ENCODE peak calls at places on chromosomes 16 and 17, in seven cellular contexts. One of them, this sample, is unnamed.

GRCh38 chr16:3959148-3959547 is 78.6 kb upstream of the CREBBP start:
- DNase-seq in right atrium auricular region: no peak
- DNase-seq in NCI-H69: no peak
- DNase-seq in skeletal muscle cell: no peak
- DNase-seq in DMS79: peak
- DNase-seq in NCI-H2081 treated with DMSO at 0.1 percent for 48 hours: no peak
- DNase-seq in stimulated activated CD4-positive, alpha-beta T cell treated with anti-CD3 and anti-CD28 coated beads, Interleukin-1b, Interleukin-23, amount 100 ng/mL, for 4 hours: no peak
- DNase-seq in this sample: no peak

GRCh38 chr17:47742319-47743181 is 9.5 kb downstream of the TBX21 start:
- DNase-seq in stimulated activated CD4-positive, alpha-beta T cell treated with anti-CD3 and anti-CD28 coated beads, Interleukin-1b, Interleukin-23, amount 100 ng/mL, for 4 hours: peak
- DNase-seq in skeletal muscle cell: no peak
- DNase-seq in NCI-H69: peak
- DNase-seq in right atrium auricular region: peak
- DNase-seq in DMS79: no peak
- DNase-seq in NCI-H2081 treated with DMSO at 0.1 percent for 48 hours: no peak
- DNase-seq in this sample: no peak

GRCh38 chr16:1188781-1189189 is 35.9 kb downstream of the CACNA1H start:
- DNase-seq in skeletal muscle cell: no peak
- DNase-seq in DMS79: no peak
- DNase-seq in right atrium auricular region: no peak
- DNase-seq in NCI-H69: no peak
- DNase-seq in NCI-H2081 treated with DMSO at 0.1 percent for 48 hours: no peak
- DNase-seq in stimulated activated CD4-positive, alpha-beta T cell treated with anti-CD3 and anti-CD28 coated beads, Interleukin-1b, Interleukin-23, amount 100 ng/mL, for 4 hours: peak
- DNase-seq in this sample: no peak

GRCh38 chr17:69724236-69724635 is 309.7 kb downstream of the MAP2K6 start:
- DNase-seq in stimulated activated CD4-positive, alpha-beta T cell treated with anti-CD3 and anti-CD28 coated beads, Interleukin-1b, Interleukin-23, amount 100 ng/mL, for 4 hours: no peak
- DNase-seq in skeletal muscle cell: no peak
- DNase-seq in DMS79: no peak
- DNase-seq in right atrium auricular region: no peak
- DNase-seq in NCI-H2081 treated with DMSO at 0.1 percent for 48 hours: no peak
- DNase-seq in NCI-H69: no peak
- DNase-seq in this sample: no peak

GRCh38 chr17:53353919-53354351 is 468.8 kb upstream of the KIF2B start:
- DNase-seq in NCI-H69: peak
- DNase-seq in skeletal muscle cell: no peak
- DNase-seq in NCI-H2081 treated with DMSO at 0.1 percent for 48 hours: peak
- DNase-seq in DMS79: no peak
- DNase-seq in stimulated activated CD4-positive, alpha-beta T cell treated with anti-CD3 and anti-CD28 coated beads, Interleukin-1b, Interleukin-23, amount 100 ng/mL, for 4 hours: no peak
- DNase-seq in right atrium auricular region: no peak
- DNase-seq in this sample: no peak

GRCh38 chr16:3670711-3671110 is 16.2 kb downstream of the DNASE1 start:
- DNase-seq in NCI-H69: no peak
- DNase-seq in NCI-H2081 treated with DMSO at 0.1 percent for 48 hours: no peak
- DNase-seq in skeletal muscle cell: no peak
- DNase-seq in DMS79: no peak
- DNase-seq in stimulated activated CD4-positive, alpha-beta T cell treated with anti-CD3 and anti-CD28 coated beads, Interleukin-1b, Interleukin-23, amount 100 ng/mL, for 4 hours: no peak
- DNase-seq in right atrium auricular region: no peak
- DNase-seq in this sample: no peak

GRCh38 chr16:27221576-27222498 is 18.5 kb downstream of the KDM8 start:
- DNase-seq in NCI-H69: no peak
- DNase-seq in stimulated activated CD4-positive, alpha-beta T cell treated with anti-CD3 and anti-CD28 coated beads, Interleukin-1b, Interleukin-23, amount 100 ng/mL, for 4 hours: no peak
- DNase-seq in skeletal muscle cell: peak
- DNase-seq in right atrium auricular region: no peak
- DNase-seq in DMS79: no peak
- DNase-seq in NCI-H2081 treated with DMSO at 0.1 percent for 48 hours: no peak
- DNase-seq in this sample: no peak

GRCh38 chr17:36124879-36125824 is 21.5 kb downstream of the CCL4 start:
- DNase-seq in NCI-H69: no peak
- DNase-seq in right atrium auricular region: no peak
- DNase-seq in DMS79: no peak
- DNase-seq in skeletal muscle cell: no peak
- DNase-seq in stimulated activated CD4-positive, alpha-beta T cell treated with anti-CD3 and anti-CD28 coated beads, Interleukin-1b, Interleukin-23, amount 100 ng/mL, for 4 hours: no peak
- DNase-seq in NCI-H2081 treated with DMSO at 0.1 percent for 48 hours: no peak
- DNase-seq in this sample: no peak

GRCh38 chr17:12756786-12757185 is 32.5 kb upstream of the ARHGAP44 start:
- DNase-seq in stimulated activated CD4-positive, alpha-beta T cell treated with anti-CD3 and anti-CD28 coated beads, Interleukin-1b, Interleukin-23, amount 100 ng/mL, for 4 hours: no peak
- DNase-seq in right atrium auricular region: no peak
- DNase-seq in NCI-H69: no peak
- DNase-seq in skeletal muscle cell: no peak
- DNase-seq in DMS79: no peak
- DNase-seq in NCI-H2081 treated with DMSO at 0.1 percent for 48 hours: no peak
- DNase-seq in this sample: no peak

GRCh38 chr16:22692034-22692433 is 121.9 kb upstream of the HS3ST2 start:
- DNase-seq in NCI-H69: no peak
- DNase-seq in right atrium auricular region: no peak
- DNase-seq in skeletal muscle cell: no peak
- DNase-seq in DMS79: no peak
- DNase-seq in NCI-H2081 treated with DMSO at 0.1 percent for 48 hours: no peak
- DNase-seq in stimulated activated CD4-positive, alpha-beta T cell treated with anti-CD3 and anti-CD28 coated beads, Interleukin-1b, Interleukin-23, amount 100 ng/mL, for 4 hours: no peak
- DNase-seq in this sample: no peak

GRCh38 chr16:8590161-8590688 is at the start of gene TMEM114:
- DNase-seq in DMS79: no peak
- DNase-seq in NCI-H2081 treated with DMSO at 0.1 percent for 48 hours: no peak
- DNase-seq in NCI-H69: peak
- DNase-seq in stimulated activated CD4-positive, alpha-beta T cell treated with anti-CD3 and anti-CD28 coated beads, Interleukin-1b, Interleukin-23, amount 100 ng/mL, for 4 hours: no peak
- DNase-seq in right atrium auricular region: no peak
- DNase-seq in skeletal muscle cell: no peak
- DNase-seq in this sample: no peak

GRCh38 chr16:57284206-57284951 is at the start of gene PLLP:
- DNase-seq in NCI-H69: peak
- DNase-seq in NCI-H2081 treated with DMSO at 0.1 percent for 48 hours: no peak
- DNase-seq in DMS79: no peak
- DNase-seq in stimulated activated CD4-positive, alpha-beta T cell treated with anti-CD3 and anti-CD28 coated beads, Interleukin-1b, Interleukin-23, amount 100 ng/mL, for 4 hours: peak
- DNase-seq in skeletal muscle cell: no peak
- DNase-seq in right atrium auricular region: no peak
- DNase-seq in this sample: no peak

GRCh38 chr16:89172171-89172900 is 788 bp downstream of the CDH15 start:
- DNase-seq in stimulated activated CD4-positive, alpha-beta T cell treated with anti-CD3 and anti-CD28 coated beads, Interleukin-1b, Interleukin-23, amount 100 ng/mL, for 4 hours: no peak
- DNase-seq in skeletal muscle cell: no peak
- DNase-seq in DMS79: no peak
- DNase-seq in right atrium auricular region: no peak
- DNase-seq in NCI-H2081 treated with DMSO at 0.1 percent for 48 hours: no peak
- DNase-seq in NCI-H69: no peak
- DNase-seq in this sample: no peak

GRCh38 chr17:6505425-6506142 is 50.8 kb downstream of the PITPNM3 start:
- DNase-seq in stimulated activated CD4-positive, alpha-beta T cell treated with anti-CD3 and anti-CD28 coated beads, Interleukin-1b, Interleukin-23, amount 100 ng/mL, for 4 hours: no peak
- DNase-seq in right atrium auricular region: no peak
- DNase-seq in NCI-H2081 treated with DMSO at 0.1 percent for 48 hours: no peak
- DNase-seq in DMS79: no peak
- DNase-seq in NCI-H69: no peak
- DNase-seq in skeletal muscle cell: no peak
- DNase-seq in this sample: no peak

GRCh38 chr17:58249270-58250133 is 11.1 kb downstream of the LPO start:
- DNase-seq in right atrium auricular region: peak
- DNase-seq in skeletal muscle cell: no peak
- DNase-seq in NCI-H2081 treated with DMSO at 0.1 percent for 48 hours: no peak
- DNase-seq in stimulated activated CD4-positive, alpha-beta T cell treated with anti-CD3 and anti-CD28 coated beads, Interleukin-1b, Interleukin-23, amount 100 ng/mL, for 4 hours: peak
- DNase-seq in DMS79: peak
- DNase-seq in NCI-H69: peak
- DNase-seq in this sample: no peak

GRCh38 chr17:19301274-19301946 is 61.1 kb downstream of the B9D1 start:
- DNase-seq in skeletal muscle cell: no peak
- DNase-seq in NCI-H2081 treated with DMSO at 0.1 percent for 48 hours: no peak
- DNase-seq in NCI-H69: no peak
- DNase-seq in right atrium auricular region: no peak
- DNase-seq in stimulated activated CD4-positive, alpha-beta T cell treated with anti-CD3 and anti-CD28 coated beads, Interleukin-1b, Interleukin-23, amount 100 ng/mL, for 4 hours: no peak
- DNase-seq in DMS79: no peak
- DNase-seq in this sample: no peak

GRCh38 chr17:41784207-41784744 is 2.2 kb downstream of the JUP start:
- DNase-seq in NCI-H2081 treated with DMSO at 0.1 percent for 48 hours: no peak
- DNase-seq in skeletal muscle cell: no peak
- DNase-seq in stimulated activated CD4-positive, alpha-beta T cell treated with anti-CD3 and anti-CD28 coated beads, Interleukin-1b, Interleukin-23, amount 100 ng/mL, for 4 hours: no peak
- DNase-seq in DMS79: no peak
- DNase-seq in right atrium auricular region: no peak
- DNase-seq in NCI-H69: no peak
- DNase-seq in this sample: no peak

GRCh38 chr17:17710728-17711541 is 29.7 kb downstream of the RAI1 start:
- DNase-seq in stimulated activated CD4-positive, alpha-beta T cell treated with anti-CD3 and anti-CD28 coated beads, Interleukin-1b, Interleukin-23, amount 100 ng/mL, for 4 hours: no peak
- DNase-seq in right atrium auricular region: no peak
- DNase-seq in DMS79: no peak
- DNase-seq in skeletal muscle cell: peak
- DNase-seq in NCI-H69: peak
- DNase-seq in NCI-H2081 treated with DMSO at 0.1 percent for 48 hours: no peak
- DNase-seq in this sample: peak

GRCh38 chr17:73336613-73337400 is 25.0 kb upstream of the CDC42EP4 start:
- DNase-seq in DMS79: no peak
- DNase-seq in NCI-H2081 treated with DMSO at 0.1 percent for 48 hours: no peak
- DNase-seq in NCI-H69: peak
- DNase-seq in right atrium auricular region: no peak
- DNase-seq in stimulated activated CD4-positive, alpha-beta T cell treated with anti-CD3 and anti-CD28 coated beads, Interleukin-1b, Interleukin-23, amount 100 ng/mL, for 4 hours: no peak
- DNase-seq in skeletal muscle cell: no peak
- DNase-seq in this sample: no peak

GRCh38 chr17:60901222-60901621 is 223.6 kb downstream of the BCAS3 start:
- DNase-seq in right atrium auricular region: no peak
- DNase-seq in NCI-H2081 treated with DMSO at 0.1 percent for 48 hours: no peak
- DNase-seq in stimulated activated CD4-positive, alpha-beta T cell treated with anti-CD3 and anti-CD28 coated beads, Interleukin-1b, Interleukin-23, amount 100 ng/mL, for 4 hours: no peak
- DNase-seq in NCI-H69: no peak
- DNase-seq in DMS79: no peak
- DNase-seq in skeletal muscle cell: no peak
- DNase-seq in this sample: no peak

GRCh38 chr17:21530311-21530710 is 154.2 kb downstream of the KCNJ12 start:
- DNase-seq in DMS79: no peak
- DNase-seq in skeletal muscle cell: no peak
- DNase-seq in stimulated activated CD4-positive, alpha-beta T cell treated with anti-CD3 and anti-CD28 coated beads, Interleukin-1b, Interleukin-23, amount 100 ng/mL, for 4 hours: no peak
- DNase-seq in right atrium auricular region: no peak
- DNase-seq in NCI-H69: no peak
- DNase-seq in NCI-H2081 treated with DMSO at 0.1 percent for 48 hours: no peak
- DNase-seq in this sample: no peak

GRCh38 chr16:89072216-89073130 is 21.2 kb upstream of the ACSF3 start:
- DNase-seq in stimulated activated CD4-positive, alpha-beta T cell treated with anti-CD3 and anti-CD28 coated beads, Interleukin-1b, Interleukin-23, amount 100 ng/mL, for 4 hours: no peak
- DNase-seq in skeletal muscle cell: no peak
- DNase-seq in NCI-H69: peak
- DNase-seq in right atrium auricular region: no peak
- DNase-seq in NCI-H2081 treated with DMSO at 0.1 percent for 48 hours: no peak
- DNase-seq in DMS79: no peak
- DNase-seq in this sample: no peak

GRCh38 chr17:601462-602303 is 113.0 kb downstream of the VPS53 start:
- DNase-seq in right atrium auricular region: no peak
- DNase-seq in NCI-H69: no peak
- DNase-seq in DMS79: no peak
- DNase-seq in stimulated activated CD4-positive, alpha-beta T cell treated with anti-CD3 and anti-CD28 coated beads, Interleukin-1b, Interleukin-23, amount 100 ng/mL, for 4 hours: no peak
- DNase-seq in NCI-H2081 treated with DMSO at 0.1 percent for 48 hours: no peak
- DNase-seq in skeletal muscle cell: peak
- DNase-seq in this sample: no peak

GRCh38 chr17:46733837-46734516 is 84.5 kb downstream of the WNT3 start:
- DNase-seq in DMS79: no peak
- DNase-seq in NCI-H2081 treated with DMSO at 0.1 percent for 48 hours: no peak
- DNase-seq in stimulated activated CD4-positive, alpha-beta T cell treated with anti-CD3 and anti-CD28 coated beads, Interleukin-1b, Interleukin-23, amount 100 ng/mL, for 4 hours: no peak
- DNase-seq in right atrium auricular region: no peak
- DNase-seq in NCI-H69: no peak
- DNase-seq in skeletal muscle cell: no peak
- DNase-seq in this sample: peak

GRCh38 chr16:1993731-1994131 is 4.0 kb downstream of the SYNGR3 start:
- DNase-seq in NCI-H2081 treated with DMSO at 0.1 percent for 48 hours: no peak
- DNase-seq in stimulated activated CD4-positive, alpha-beta T cell treated with anti-CD3 and anti-CD28 coated beads, Interleukin-1b, Interleukin-23, amount 100 ng/mL, for 4 hours: no peak
- DNase-seq in right atrium auricular region: no peak
- DNase-seq in DMS79: no peak
- DNase-seq in skeletal muscle cell: no peak
- DNase-seq in NCI-H69: peak
- DNase-seq in this sample: no peak

GRCh38 chr16:50351952-50352351 is 16.8 kb downstream of the BRD7 start:
- DNase-seq in right atrium auricular region: no peak
- DNase-seq in stimulated activated CD4-positive, alpha-beta T cell treated with anti-CD3 and anti-CD28 coated beads, Interleukin-1b, Interleukin-23, amount 100 ng/mL, for 4 hours: no peak
- DNase-seq in NCI-H2081 treated with DMSO at 0.1 percent for 48 hours: no peak
- DNase-seq in DMS79: no peak
- DNase-seq in NCI-H69: no peak
- DNase-seq in skeletal muscle cell: no peak
- DNase-seq in this sample: no peak

GRCh38 chr17:27423651-27424050 is 32.6 kb upstream of the KSR1 start:
- DNase-seq in skeletal muscle cell: no peak
- DNase-seq in NCI-H69: no peak
- DNase-seq in DMS79: no peak
- DNase-seq in NCI-H2081 treated with DMSO at 0.1 percent for 48 hours: no peak
- DNase-seq in stimulated activated CD4-positive, alpha-beta T cell treated with anti-CD3 and anti-CD28 coated beads, Interleukin-1b, Interleukin-23, amount 100 ng/mL, for 4 hours: no peak
- DNase-seq in right atrium auricular region: no peak
- DNase-seq in this sample: no peak

GRCh38 chr16:49399594-49400364 is 26.2 kb downstream of the C16orf78 start:
- DNase-seq in stimulated activated CD4-positive, alpha-beta T cell treated with anti-CD3 and anti-CD28 coated beads, Interleukin-1b, Interleukin-23, amount 100 ng/mL, for 4 hours: no peak
- DNase-seq in DMS79: no peak
- DNase-seq in right atrium auricular region: no peak
- DNase-seq in skeletal muscle cell: no peak
- DNase-seq in NCI-H2081 treated with DMSO at 0.1 percent for 48 hours: no peak
- DNase-seq in NCI-H69: no peak
- DNase-seq in this sample: no peak

This sample was measured in AG09309.